ENCODE peak calls at places on chromosomes 12 and 14, in eight cellular contexts. A is left ventricle myocardium inferior; H is sigmoid colon; C is ovary; O is CD4-positive, alpha-beta memory T cell; P is PC-3; Z is astrocyte; I is iPS DF 6.9. U is an unnamed sample.

GRCh38 chr12:27534060-27534764 is 10.2 kb downstream of the PPFIBP1 start:
- DNase-seq in A (no peak), H (no peak), C (no peak), O (no peak), P (no peak), Z (peak), I (no peak), U (no peak)

GRCh38 chr14:22883191-22883976 is at the start of gene REM2:
- DNase-seq in A (no peak), H (no peak), C (no peak), O (no peak), P (no peak), Z (no peak), I (no peak), U (no peak)

GRCh38 chr14:35285991-35286564 is 6.1 kb upstream of the PSMA6 start:
- DNase-seq in A (no peak), H (no peak), C (no peak), O (no peak), P (no peak), Z (no peak), I (no peak), U (no peak)

GRCh38 chr12:116432321-116432750 is 126.8 kb upstream of the MAP1LC3B2 start:
- DNase-seq in A (no peak), H (peak), C (no peak), O (no peak), P (no peak), Z (no peak), I (no peak), U (peak)

GRCh38 chr14:70257526-70257925 is 68.8 kb upstream of the SLC8A3 start:
- DNase-seq in A (no peak), H (no peak), C (no peak), O (no peak), P (peak), Z (no peak), I (no peak), U (no peak)

GRCh38 chr12:42756841-42757661 is 167.5 kb upstream of the PRICKLE1 start:
- DNase-seq in A (no peak), H (no peak), C (no peak), O (no peak), P (peak), Z (peak), I (peak), U (no peak)

GRCh38 chr14:68687746-68688145 is 105.1 kb downstream of the ZFP36L1 start:
- DNase-seq in A (no peak), H (peak), C (no peak), O (no peak), P (peak), Z (peak), I (no peak), U (no peak)

GRCh38 chr12:118356809-118357326 is 15.8 kb downstream of the TAOK3 start:
- DNase-seq in A (no peak), H (no peak), C (no peak), O (no peak), P (peak), Z (peak), I (no peak), U (no peak)

GRCh38 chr12:119005832-119006360 is 24.6 kb downstream of the SRRM4 start:
- DNase-seq in A (no peak), H (no peak), C (no peak), O (no peak), P (no peak), Z (no peak), I (no peak), U (no peak)

GRCh38 chr12:108323581-108323980 is 15.5 kb downstream of the CMKLR1 start:
- DNase-seq in A (no peak), H (no peak), C (no peak), O (no peak), P (no peak), Z (no peak), I (no peak), U (no peak)

GRCh38 chr12:22231836-22232235 is 102.7 kb downstream of the ST8SIA1 start:
- DNase-seq in A (no peak), H (no peak), C (no peak), O (no peak), P (no peak), Z (no peak), I (peak), U (no peak)

GRCh38 chr12:104172564-104172935 is 34.5 kb upstream of the NFYB start:
- DNase-seq in A (no peak), H (no peak), C (no peak), O (no peak), P (no peak), Z (no peak), I (no peak), U (no peak)

GRCh38 chr12:88854260-88854659 is 274.0 kb upstream of the KITLG start:
- DNase-seq in A (no peak), H (no peak), C (no peak), O (no peak), P (peak), Z (peak), I (no peak), U (no peak)

GRCh38 chr12:130966443-130967030 is 12.8 kb downstream of the ADGRD1 start:
- DNase-seq in A (no peak), H (peak), C (no peak), O (no peak), P (no peak), Z (no peak), I (no peak), U (no peak)

GRCh38 chr14:105838107-105838506 is 311.7 kb downstream of the TMEM121 start:
- DNase-seq in A (no peak), H (no peak), C (no peak), O (no peak), P (no peak), Z (no peak), I (no peak), U (no peak)

GRCh38 chr12:106883421-106883820 is 72.3 kb upstream of the TMEM263 start:
- DNase-seq in A (no peak), H (no peak), C (no peak), O (no peak), P (no peak), Z (peak), I (no peak), U (no peak)

GRCh38 chr12:20426191-20426590 is 57.9 kb downstream of the PDE3A start:
- DNase-seq in A (peak), H (peak), C (peak), O (no peak), P (no peak), Z (no peak), I (no peak), U (peak)

GRCh38 chr12:109892165-109892715 is 7.8 kb upstream of the TCHP start:
- DNase-seq in A (no peak), H (no peak), C (no peak), O (no peak), P (no peak), Z (no peak), I (no peak), U (no peak)

DNA sequence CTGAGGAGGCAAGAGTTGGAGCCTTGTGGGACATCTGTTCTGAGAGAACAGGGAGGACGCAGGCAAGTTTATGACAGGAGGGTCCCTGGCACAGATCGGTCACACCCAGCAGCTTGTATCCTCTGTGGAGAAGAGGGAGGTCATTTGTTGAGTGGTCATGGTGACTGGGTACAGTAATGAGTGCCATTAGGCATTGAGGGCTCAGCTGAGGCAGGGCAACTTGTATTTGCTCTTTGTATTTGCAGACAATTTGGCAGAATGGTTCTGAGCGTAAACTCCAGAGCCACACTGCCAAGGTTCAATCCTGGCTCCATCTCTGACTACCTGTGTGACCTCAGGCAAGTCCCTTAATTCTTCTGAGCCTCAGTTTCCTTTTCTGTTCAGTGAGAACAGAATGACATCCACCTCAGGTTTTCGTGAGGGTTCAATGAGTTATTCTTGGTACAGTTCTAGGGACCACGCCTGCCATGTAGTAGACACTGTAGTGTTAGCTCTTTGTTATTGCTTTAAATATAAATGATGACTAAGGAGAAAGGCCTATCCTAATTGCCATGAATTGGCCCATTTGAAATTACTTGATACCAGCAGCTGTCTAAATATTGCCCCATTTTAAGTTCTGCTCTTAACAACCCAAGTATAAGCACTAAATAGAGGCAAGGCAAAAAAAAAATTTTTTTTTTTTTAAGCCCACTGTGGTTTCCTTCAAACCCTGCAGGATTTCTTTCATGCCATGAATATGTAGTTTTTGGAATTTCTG is 84.4 kb downstream of the BORCS5 start:
- DNase-seq in A (no peak), H (no peak), C (no peak), O (no peak), P (no peak), Z (no peak), I (no peak), U (no peak)
- H3K27ac ChIP-seq in A (peak), H (no peak), C (no peak), O (peak), P (peak), Z (peak), I (no peak), U (no peak)

GRCh38 chr14:59961518-59962062 is 41.6 kb downstream of the LRRC9 start:
- DNase-seq in A (no peak), H (no peak), C (no peak), O (no peak), P (no peak), Z (no peak), I (no peak), U (no peak)
- H3K27ac ChIP-seq in A (no peak), H (no peak), C (no peak), O (no peak), P (no peak), Z (no peak), I (no peak), U (no peak)

DNA sequence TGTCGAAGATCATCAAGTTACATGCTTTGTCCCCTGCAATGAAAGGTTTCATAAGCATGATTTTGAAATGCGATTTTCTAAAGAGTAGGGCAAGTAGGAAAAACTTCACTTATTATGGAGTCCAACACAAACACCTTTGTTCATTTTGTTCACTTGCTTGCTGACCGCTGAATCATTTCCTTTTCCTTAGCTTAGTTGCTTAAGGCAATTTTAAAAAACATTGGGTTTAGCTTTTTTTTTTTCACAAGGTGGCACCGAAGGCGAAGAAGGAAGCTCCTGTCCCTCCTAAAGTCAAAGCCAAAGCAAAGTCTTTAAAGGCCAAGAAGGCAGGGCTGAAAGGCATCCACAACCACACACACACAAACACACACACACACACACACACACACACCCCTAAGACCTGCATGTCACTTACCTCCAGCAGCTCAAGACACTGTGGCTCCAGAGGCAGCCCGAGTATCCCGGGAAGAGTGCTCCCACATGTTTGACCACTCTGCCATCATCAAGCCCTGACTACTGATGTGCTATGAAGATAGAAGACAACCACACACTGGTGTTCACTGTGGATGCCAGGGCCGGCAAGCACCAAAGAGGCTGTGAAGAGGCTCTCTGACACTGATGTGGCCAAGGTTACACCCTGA is 11.4 kb downstream of the MANSC1 start:
- DNase-seq in A (no peak), H (no peak), C (no peak), O (no peak), P (peak), Z (peak), I (no peak), U (no peak)
- H3K27ac ChIP-seq in A (peak), H (no peak), C (no peak), O (no peak), P (peak), Z (no peak), I (no peak), U (peak)

GRCh38 chr12:76346236-76346635 is 2.0 kb downstream of the BBS10 start:
- DNase-seq in A (no peak), H (no peak), C (no peak), O (no peak), P (no peak), Z (peak), I (no peak), U (no peak)

GRCh38 chr12:76345569-76345968 is 2.6 kb downstream of the BBS10 start:
- DNase-seq in A (no peak), H (no peak), C (no peak), O (no peak), P (peak), Z (no peak), I (no peak), U (no peak)

GRCh38 chr12:76341436-76342030 is 6.7 kb downstream of the BBS10 start:
- DNase-seq in A (no peak), H (no peak), C (no peak), O (no peak), P (peak), Z (peak), I (no peak), U (no peak)

GRCh38 chr12:76348079-76348901 is at the start of gene BBS10:
- DNase-seq in A (peak), H (peak), C (peak), O (peak), P (peak), Z (peak), I (peak), U (peak)

DNA sequence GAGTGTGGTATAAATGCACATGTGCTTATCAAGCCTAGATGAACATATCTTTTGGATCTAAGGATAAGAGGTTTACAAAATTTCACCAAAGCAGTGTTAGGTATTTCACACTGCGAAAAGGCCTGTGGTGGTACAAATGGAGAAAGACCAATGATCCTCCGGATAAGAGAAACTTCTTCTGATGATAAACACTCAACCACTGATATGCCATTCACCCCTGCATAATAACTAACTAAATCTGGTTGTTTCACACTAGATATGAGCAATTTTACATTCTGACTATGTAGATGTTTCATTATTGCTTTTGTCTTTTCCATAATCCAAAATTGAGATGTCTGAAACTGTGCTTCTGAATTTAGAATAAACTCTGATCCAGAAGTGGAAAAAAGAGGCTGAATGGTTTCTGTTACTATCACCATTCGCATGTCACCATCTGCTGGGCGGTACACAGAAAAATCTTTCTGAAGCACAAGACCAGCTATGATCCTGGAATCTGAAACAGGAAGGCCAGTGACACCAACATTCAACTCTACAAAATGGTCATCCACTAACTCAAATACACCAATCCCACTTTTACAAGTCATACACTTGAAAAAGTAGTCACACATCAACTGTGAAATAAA is 1.3 kb downstream of the BBS10 start:
- DNase-seq in A (no peak), H (no peak), C (no peak), O (no peak), P (peak), Z (peak), I (no peak), U (no peak)
- H3K27ac ChIP-seq in A (peak), H (peak), C (no peak), O (no peak), P (no peak), Z (peak), I (no peak), U (no peak)

GRCh38 chr14:55578511-55578910 is 1.5 kb upstream of the KTN1 start:
- DNase-seq in A (no peak), H (no peak), C (peak), O (no peak), P (no peak), Z (no peak), I (no peak), U (no peak)

GRCh38 chr14:55580401-55581010 is 499 bp downstream of the KTN1 start:
- DNase-seq in A (peak), H (peak), C (peak), O (peak), P (peak), Z (no peak), I (no peak), U (peak)

GRCh38 chr14:55581011-55581806 is 1.2 kb downstream of the KTN1 start:
- DNase-seq in A (peak), H (peak), C (peak), O (peak), P (peak), Z (peak), I (no peak), U (peak)

GRCh38 chr14:55577229-55577628 is 2.8 kb upstream of the KTN1 start:
- DNase-seq in A (no peak), H (no peak), C (no peak), O (no peak), P (peak), Z (peak), I (no peak), U (no peak)

DNA sequence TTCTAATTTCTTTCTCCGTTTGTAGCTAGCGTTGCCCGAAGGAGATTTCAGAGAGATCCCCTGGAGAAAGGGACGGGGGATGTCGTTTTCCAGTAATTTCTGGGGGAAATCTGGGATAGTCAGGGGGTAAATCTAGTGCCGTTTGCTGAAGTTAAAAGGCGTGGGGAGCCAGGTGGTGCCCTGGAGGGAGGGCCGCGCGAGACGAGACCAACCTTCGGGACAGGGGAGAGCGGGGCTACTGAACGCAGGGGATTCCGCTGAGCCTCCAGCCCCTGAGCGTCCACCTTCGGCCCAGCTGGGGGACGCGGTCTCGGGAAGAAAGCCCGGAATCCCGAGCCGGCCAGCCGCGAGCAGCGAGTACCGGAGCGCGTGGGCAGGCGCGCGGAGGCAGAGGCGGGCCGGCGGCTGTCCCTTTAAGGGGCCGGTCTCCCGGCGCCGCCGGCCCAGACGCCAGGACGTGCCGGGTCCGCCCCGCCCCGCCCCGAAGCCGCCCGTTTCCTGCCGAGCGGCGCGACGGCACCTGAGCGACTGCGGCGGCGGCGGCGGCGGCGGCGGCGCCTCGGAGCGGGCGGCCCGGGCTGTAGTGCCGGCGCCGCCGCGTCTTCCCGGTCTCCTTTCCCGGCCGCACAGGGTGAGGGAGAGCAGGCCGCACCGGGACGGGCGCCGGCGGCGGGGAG is at the start of gene KTN1:
- DNase-seq in A (peak), H (peak), C (peak), O (peak), P (peak), Z (peak), I (no peak), U (peak)
- H3K27ac ChIP-seq in A (peak), H (peak), C (peak), O (peak), P (peak), Z (peak), I (no peak), U (peak)

GRCh38 chr12:76880156-76881023 is 1.6 kb upstream of the CSRP2 start:
- DNase-seq in A (no peak), H (no peak), C (no peak), O (no peak), P (no peak), Z (no peak), I (no peak), U (no peak)
- H3K27ac ChIP-seq in A (peak), H (peak), C (no peak), O (no peak), P (no peak), Z (peak), I (no peak), U (peak)

U was measured in right cardiac atrium.